ENCODE peak calls at places on chromosomes 11 and 22, in four cellular contexts. K is CD8-positive, alpha-beta T cell; L is caudate nucleus; S is activated B cell treated with CpG ODN at 0.5 μM for 24 hours. Q is an unnamed sample.

GRCh38 chr11:113926273-113927183 is 21.9 kb downstream of the HTR3B start:
- DNase-seq in S (no peak), K (no peak), L (no peak), Q (no peak)

GRCh38 chr11:76888989-76889388 is 28.3 kb downstream of the ACER3 start:
- DNase-seq in L (no peak), S (no peak), K (no peak), Q (no peak)

GRCh38 chr22:37284807-37285355 is 2.6 kb downstream of the CYTH4 start:
- DNase-seq in S (peak; percentile 58), K (peak; percentile 28), L (peak; percentile 44), Q (peak; percentile 25)

GRCh38 chr11:24588075-24588474 is 91.2 kb downstream of the LUZP2 start:
- DNase-seq in K (no peak), S (no peak), L (no peak), Q (no peak)

GRCh38 chr11:89176938-89177337 is 737 bp upstream of the TYR start:
- DNase-seq in L (no peak), K (no peak), S (no peak), Q (no peak)

GRCh38 chr11:115298613-115299012 is 205.6 kb downstream of the CADM1 start:
- DNase-seq in K (no peak), S (no peak), L (no peak), Q (no peak)

GRCh38 chr22:30982501-30982900 is 13.4 kb downstream of the TUG1 start:
- DNase-seq in L (no peak), K (no peak), S (no peak), Q (no peak)

GRCh38 chr22:49228431-49229037 is 599.1 kb downstream of the BRD1 start:
- DNase-seq in L (no peak), K (no peak), S (no peak), Q (no peak)

GRCh38 chr11:62732830-62733229 is 4.5 kb downstream of the TTC9C start:
- DNase-seq in L (no peak), K (no peak), S (no peak), Q (no peak)

GRCh38 chr22:42856179-42856864 is 751 bp downstream of the ARFGAP3 start:
- DNase-seq in S (no peak), L (peak; percentile 59), K (peak; percentile 37), Q (peak; percentile 26)

GRCh38 chr11:69205125-69205928 is 49.6 kb downstream of the SMIM38 start:
- DNase-seq in L (no peak), K (no peak), S (no peak), Q (no peak)

GRCh38 chr11:129861702-129862107 is 33.7 kb downstream of the NFRKB start:
- DNase-seq in L (peak; percentile 22), S (no peak), K (no peak), Q (no peak)

GRCh38 chr11:67646535-67647336 is 3.8 kb downstream of the ACY3 start:
- DNase-seq in L (no peak), S (peak; percentile 61), K (no peak), Q (no peak)

GRCh38 chr11:70068950-70069349 is 9.2 kb upstream of the ANO1 start:
- DNase-seq in S (no peak), L (no peak), K (no peak), Q (no peak)

Q was measured in activated CD4-positive, CD25-positive, alpha-beta regulatory T cell.